ENCODE peak calls at places on chromosomes 11 and 22, in nine cellular contexts. K is body of pancreas, S is stomach, D is spleen, Y is IMR-90, E is uterus, L is breast epithelium, X is esophagus squamous epithelium, T is prostate gland. R is an unnamed sample. For H3K4me1, the result is how much of the 10 kb centered on the place peaks cover.

GRCh38 chr11:23727821-23728220 is 769.0 kb upstream of the LUZP2 start:
- DNase-seq in K (no peak), S (no peak), D (no peak), Y (peak), E (no peak), L (no peak), X (no peak), T (no peak), R (no peak)

GRCh38 chr11:131465746-131466145 is 95.3 kb downstream of the NTM start:
- DNase-seq in K (no peak), S (no peak), D (no peak), Y (no peak), E (no peak), L (no peak), X (no peak), T (no peak), R (no peak)

GRCh38 chr11:19683141-19683805 is 29.4 kb upstream of the NAV2 start:
- DNase-seq in K (no peak), S (no peak), D (no peak), Y (no peak), E (no peak), L (peak), X (no peak), T (no peak), R (peak)

GRCh38 chr22:23497016-23497885 is 82.8 kb downstream of the IGLL1 start:
- DNase-seq in K (no peak), S (no peak), D (no peak), Y (no peak), E (no peak), L (no peak), X (no peak), T (no peak), R (peak)

GRCh38 chr22:20756846-20757245 is 17.1 kb upstream of the SERPIND1 start:
- DNase-seq in K (no peak), S (no peak), D (no peak), Y (no peak), E (no peak), L (no peak), X (no peak), T (no peak), R (no peak)

GRCh38 chr11:2850366-2850765 is 35.2 kb downstream of the CDKN1C start:
- DNase-seq in K (no peak), S (no peak), D (no peak), Y (no peak), E (no peak), L (no peak), X (no peak), T (no peak), R (no peak)

GRCh38 chr11:12863605-12864121 is 145.5 kb upstream of the RASSF10 start:
- DNase-seq in K (no peak), S (no peak), D (no peak), Y (no peak), E (no peak), L (no peak), X (no peak), T (no peak), R (no peak)

GRCh38 chr22:37192232-37192631 is 4.2 kb upstream of the C1QTNF6 start:
- DNase-seq in K (no peak), S (no peak), D (no peak), Y (no peak), E (no peak), L (no peak), X (no peak), T (no peak), R (no peak)

DNA sequence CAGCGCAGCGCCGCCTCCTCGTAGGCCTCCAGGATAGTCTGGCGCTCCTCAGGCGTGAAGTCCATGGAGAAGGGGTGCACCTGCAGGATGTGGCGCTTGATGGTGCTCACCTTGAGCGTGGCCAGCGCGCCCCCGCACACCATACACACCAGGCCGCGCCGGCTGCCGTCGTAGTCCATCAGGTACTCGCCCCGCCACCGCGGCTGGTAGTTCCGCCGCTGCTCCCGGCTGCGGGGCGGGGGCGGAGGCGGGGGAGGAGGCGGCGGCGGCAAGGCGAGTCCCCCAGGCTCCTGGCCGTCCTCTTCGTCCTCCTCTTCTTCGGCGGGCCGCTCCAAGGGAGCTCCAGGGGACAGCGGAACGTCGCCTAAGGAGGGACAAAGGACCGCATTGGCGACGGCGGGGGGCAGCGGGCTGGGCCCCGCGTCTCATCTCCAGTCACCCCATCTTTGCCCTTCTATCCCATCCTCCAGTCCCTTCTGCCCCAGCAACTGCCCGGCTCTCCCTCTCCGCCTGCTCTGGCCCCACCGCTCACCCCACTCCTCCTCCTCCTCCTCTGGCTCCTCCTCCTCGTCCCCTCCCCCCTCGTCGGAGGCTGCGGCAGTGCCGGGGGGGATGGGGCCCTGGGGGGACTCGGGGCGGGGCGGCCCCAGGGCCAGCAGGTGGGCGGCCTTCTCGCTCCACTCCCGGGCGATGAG is 4.9 kb downstream of the ZFTA start:
- DNase-seq in K (no peak), S (no peak), D (no peak), Y (no peak), E (peak), L (no peak), X (no peak), T (no peak), R (peak)
- H3K4me3 ChIP-seq in K (no peak), S (peak), D (no peak), Y (no peak), E (peak), L (peak), X (peak), T (peak), R (peak)

GRCh38 chr22:22357024-22357868 is 112.7 kb downstream of the VPREB1 start:
- DNase-seq in K (peak), S (peak), D (peak), Y (peak), E (no peak), L (peak), X (no peak), T (peak), R (peak)

GRCh38 chr22:22358136-22358535 is 113.5 kb downstream of the VPREB1 start:
- DNase-seq in K (no peak), S (no peak), D (peak), Y (no peak), E (no peak), L (no peak), X (no peak), T (no peak), R (no peak)

GRCh38 chr22:22359465-22359864 is 114.9 kb downstream of the VPREB1 start:
- DNase-seq in K (no peak), S (no peak), D (no peak), Y (no peak), E (no peak), L (no peak), X (no peak), T (no peak), R (no peak)

GRCh38 chr22:22360014-22360413 is 115.4 kb downstream of the VPREB1 start:
- DNase-seq in K (no peak), S (no peak), D (no peak), Y (no peak), E (no peak), L (no peak), X (no peak), T (no peak), R (no peak)

GRCh38 chr22:22358686-22359085 is 114.1 kb downstream of the VPREB1 start:
- DNase-seq in K (no peak), S (no peak), D (no peak), Y (no peak), E (no peak), L (no peak), X (no peak), T (no peak), R (no peak)
- TF ChIP-seq POLR2A in K (no peak), S (no peak), D (no peak), Y (no peak), E (no peak), L (no peak), X (no peak), T (no peak), R (no peak)

GRCh38 chr11:65422633-65423515 is at the start of gene NEAT1:
- DNase-seq in K (peak), S (peak), D (peak), Y (peak), E (peak), L (peak), X (peak), T (peak), R (peak)
- H3K4me1 ChIP-seq in K (under half), S (under half), D (under half), Y (under half), E (under half), L (under half), X (half or more), T (under half), R (under half)

GRCh38 chr11:73856001-73856663 is 20.5 kb downstream of the COA4 start:
- DNase-seq in K (no peak), S (no peak), D (no peak), Y (no peak), E (no peak), L (no peak), X (no peak), T (no peak), R (no peak)

GRCh38 chr11:73860202-73860601 is 16.4 kb downstream of the COA4 start:
- DNase-seq in K (no peak), S (no peak), D (no peak), Y (no peak), E (no peak), L (no peak), X (no peak), T (no peak), R (no peak)

GRCh38 chr11:73854680-73855079 is 22.0 kb downstream of the COA4 start:
- DNase-seq in K (no peak), S (no peak), D (no peak), Y (peak), E (no peak), L (no peak), X (no peak), T (no peak), R (no peak)

GRCh38 chr11:73862971-73863370 is 13.7 kb downstream of the COA4 start:
- DNase-seq in K (no peak), S (no peak), D (no peak), Y (no peak), E (no peak), L (no peak), X (no peak), T (no peak), R (no peak)

DNA sequence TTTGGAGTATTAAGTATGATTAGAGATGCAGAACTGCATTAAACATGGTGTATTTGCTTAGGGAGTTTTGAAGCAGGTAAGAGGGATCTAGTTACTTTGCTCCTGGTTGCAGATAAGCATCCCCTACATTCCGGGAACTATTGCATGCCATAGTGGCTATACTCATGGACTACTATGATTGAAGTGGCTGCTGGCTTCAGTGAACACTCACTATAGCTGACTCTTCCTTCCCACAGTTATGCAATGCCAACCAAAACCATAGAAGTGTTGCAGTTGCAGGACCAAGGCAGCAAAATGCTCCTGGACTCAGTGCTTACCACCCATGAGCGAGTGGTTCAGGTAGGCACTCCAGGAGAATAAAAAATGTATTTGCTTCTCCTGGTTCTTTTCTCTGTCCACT is 17.0 kb downstream of the COA4 start:
- DNase-seq in K (no peak), S (no peak), D (no peak), Y (peak), E (no peak), L (no peak), X (no peak), T (no peak), R (no peak)
- H3K4me3 ChIP-seq in K (no peak), S (no peak), D (no peak), Y (no peak), E (no peak), L (no peak), X (no peak), T (no peak), R (no peak)